ENCODE peak calls at places on chromosomes 12 and 14, in ten cellular contexts. H, Z, I, Y, W, P, Q, D, E and T are unnamed samples. For H3K36me3, the result is how much of the 10 kb centered on the place peaks cover.

GRCh38 chr12:72296389-72296788 is 24.2 kb downstream of the TRHDE start:
- DNase-seq in H (no peak), P (no peak), D (no peak), I (no peak), Y (no peak), Z (no peak), W (peak), E (peak), Q (no peak), T (peak)

GRCh38 chr14:58426819-58427288 is 477 bp downstream of the TIMM9 start:
- DNase-seq in I (peak), W (peak), E (peak), H (peak), Y (peak), D (no peak), P (no peak), Q (peak), Z (peak), T (peak)

GRCh38 chr14:81269100-81269978 is 48.6 kb upstream of the GTF2A1 start:
- DNase-seq in Q (no peak), W (peak), E (peak), D (peak), Y (peak), Z (peak), H (peak), I (peak), P (peak), T (peak)

GRCh38 chr12:8912910-8913309 is 1.4 kb upstream of the PHC1 start:
- DNase-seq in H (peak), Z (no peak), W (no peak), P (no peak), E (no peak), D (peak), I (peak), Q (no peak), Y (no peak), T (no peak)

GRCh38 chr14:68741481-68741799 is 51.4 kb downstream of the ZFP36L1 start:
- DNase-seq in Z (no peak), P (no peak), Y (no peak), H (no peak), D (no peak), Q (no peak), W (no peak), I (no peak), E (no peak), T (no peak)

GRCh38 chr12:17640615-17641014 is 449.4 kb downstream of the RERGL start:
- DNase-seq in Z (no peak), Y (no peak), I (no peak), Q (no peak), D (no peak), W (no peak), P (no peak), E (no peak), H (no peak), T (no peak)

GRCh38 chr12:116295327-116296263 is 18.1 kb upstream of the MED13L start:
- DNase-seq in Z (no peak), P (no peak), W (no peak), I (no peak), E (no peak), Y (no peak), H (peak), D (no peak), Q (no peak), T (no peak)

GRCh38 chr12:7189398-7190267 is at the start of gene PEX5:
- DNase-seq in W (peak), D (peak), Q (peak), E (peak), H (peak), P (peak), Z (peak), I (peak), Y (peak), T (peak)

GRCh38 chr14:36333106-36333505 is 12.7 kb upstream of the MBIP start:
- DNase-seq in H (no peak), D (no peak), E (no peak), W (no peak), Z (no peak), Y (no peak), P (no peak), I (no peak), Q (no peak), T (no peak)

GRCh38 chr12:91630906-91631305 is 448.3 kb upstream of the DCN start:
- DNase-seq in Q (no peak), I (no peak), Z (peak), H (no peak), E (no peak), D (no peak), W (no peak), P (no peak), Y (no peak), T (no peak)

GRCh38 chr12:1662761-1663439 is 28.0 kb upstream of the ADIPOR2 start:
- DNase-seq in P (no peak), I (peak), E (no peak), Q (peak), D (peak), W (peak), Z (peak), Y (peak), H (peak), T (no peak)

GRCh38 chr12:16165506-16165905 is 112.0 kb downstream of the SLC15A5 start:
- DNase-seq in W (peak), Z (peak), H (peak), I (peak), Y (peak), Q (peak), D (no peak), P (no peak), E (peak), T (peak)

GRCh38 chr14:92981726-92982125 is 58.8 kb downstream of the CHGA start:
- DNase-seq in Q (no peak), Z (no peak), D (no peak), W (no peak), Y (no peak), P (no peak), H (no peak), I (no peak), E (no peak), T (no peak)

GRCh38 chr12:25825494-25825893 is 133.0 kb upstream of the RASSF8 start:
- DNase-seq in Q (no peak), Y (no peak), W (no peak), P (no peak), H (no peak), E (no peak), Z (no peak), D (no peak), I (no peak), T (no peak)

GRCh38 chr14:23575086-23575485 is 3.5 kb downstream of the JPH4 start:
- DNase-seq in Z (no peak), Y (no peak), P (no peak), Q (no peak), H (no peak), W (no peak), D (no peak), I (peak), E (no peak), T (no peak)

GRCh38 chr12:48996794-48997718 is 2.1 kb downstream of the DDN start:
- DNase-seq in P (no peak), W (peak), E (peak), I (peak), H (peak), D (peak), Q (peak), Y (peak), Z (peak), T (peak)

GRCh38 chr14:67413806-67414769 is 2.1 kb upstream of the PLEK2 start:
- DNase-seq in Q (no peak), H (no peak), D (no peak), Y (no peak), I (no peak), Z (peak), W (peak), P (no peak), E (peak), T (peak)

GRCh38 chr12:12720637-12721250 is 3.6 kb downstream of the CDKN1B start:
- DNase-seq in Y (no peak), I (no peak), P (no peak), Z (no peak), W (no peak), E (no peak), Q (no peak), H (peak), D (no peak), T (no peak)

GRCh38 chr14:91918159-91918883 is 29.2 kb downstream of the FBLN5 start:
- DNase-seq in Z (peak), H (no peak), D (no peak), I (no peak), Y (no peak), E (no peak), P (no peak), W (peak), Q (no peak), T (no peak)

GRCh38 chr14:88613552-88614010 is 50.7 kb downstream of the ZC3H14 start:
- DNase-seq in E (peak), P (no peak), Z (peak), I (no peak), D (no peak), Y (peak), H (peak), W (peak), Q (no peak), T (peak)

GRCh38 chr12:16880864-16881285 is 274.9 kb upstream of the LMO3 start:
- DNase-seq in D (no peak), P (no peak), Q (no peak), Y (peak), I (peak), W (no peak), Z (no peak), H (peak), E (no peak), T (no peak)

GRCh38 chr14:89349196-89350008 is 67.6 kb downstream of the FOXN3 start:
- DNase-seq in Y (peak), Q (peak), P (no peak), H (peak), D (no peak), I (peak), Z (no peak), E (peak), W (peak), T (no peak)

GRCh38 chr14:38400751-38401150 is 144.9 kb upstream of the CLEC14A start:
- DNase-seq in W (no peak), Z (no peak), D (no peak), Y (no peak), H (no peak), P (no peak), E (no peak), Q (no peak), I (no peak), T (no peak)

GRCh38 chr12:123264642-123265041 is 7.0 kb downstream of the CDK2AP1 start:
- DNase-seq in Z (no peak), Y (no peak), W (no peak), E (no peak), Q (no peak), I (peak), P (no peak), D (no peak), H (no peak), T (no peak)

GRCh38 chr14:61484011-61484410 is 162.6 kb downstream of the PRKCH start:
- DNase-seq in W (no peak), E (no peak), Z (no peak), H (no peak), D (no peak), Q (no peak), P (no peak), I (no peak), Y (no peak), T (no peak)

GRCh38 chr12:14993537-14994266 is 20.9 kb downstream of the PDE6H start:
- DNase-seq in H (no peak), E (peak), Y (no peak), Z (peak), W (peak), Q (no peak), P (no peak), I (no peak), D (no peak), T (peak)

GRCh38 chr12:84091642-84092041 is 821.0 kb downstream of the SLC6A15 start:
- DNase-seq in H (no peak), I (no peak), P (no peak), Y (no peak), Q (no peak), E (no peak), Z (no peak), W (no peak), D (no peak), T (no peak)

GRCh38 chr14:75689012-75689411 is 28.0 kb downstream of the TTLL5 start:
- DNase-seq in I (no peak), Y (no peak), D (no peak), H (no peak), E (peak), Q (peak), W (peak), Z (peak), P (no peak), T (peak)

GRCh38 chr12:47943492-47944359 is 19.7 kb upstream of the TMEM106C start:
- DNase-seq in P (no peak), H (peak), Y (peak), E (no peak), Z (peak), I (peak), D (no peak), Q (no peak), W (no peak), T (no peak)

GRCh38 chr12:52354197-52354596 is 13.1 kb downstream of the KRT85 start:
- DNase-seq in Q (peak), P (no peak), Y (peak), E (no peak), I (no peak), Z (no peak), H (peak), W (no peak), D (no peak), T (no peak)

GRCh38 chr14:104400355-104400754 is 179.2 kb upstream of the C14orf180 start:
- DNase-seq in W (no peak), E (no peak), I (no peak), D (no peak), H (no peak), Z (no peak), P (no peak), Y (no peak), Q (no peak), T (no peak)

GRCh38 chr12:45969084-45969483 is 21.3 kb downstream of the SCAF11 start:
- DNase-seq in Q (no peak), P (no peak), Z (no peak), E (peak), I (no peak), W (peak), H (no peak), D (no peak), Y (no peak), T (no peak)

GRCh38 chr14:24332094-24332983 is 2.5 kb downstream of the ADCY4 start:
- DNase-seq in H (peak), Q (peak), E (peak), P (peak), I (peak), D (peak), Y (peak), Z (peak), W (peak), T (peak)

GRCh38 chr12:124623344-124623885 is 56.0 kb upstream of the NCOR2 start:
- DNase-seq in Q (no peak), Y (no peak), D (no peak), Z (peak), P (no peak), I (no peak), W (no peak), H (no peak), E (no peak), T (no peak)
- H3K4me3 ChIP-seq in Q (no peak), Y (no peak), D (no peak), Z (no peak), P (no peak), I (no peak), W (no peak), H (no peak), E (no peak), T (no peak)

DNA sequence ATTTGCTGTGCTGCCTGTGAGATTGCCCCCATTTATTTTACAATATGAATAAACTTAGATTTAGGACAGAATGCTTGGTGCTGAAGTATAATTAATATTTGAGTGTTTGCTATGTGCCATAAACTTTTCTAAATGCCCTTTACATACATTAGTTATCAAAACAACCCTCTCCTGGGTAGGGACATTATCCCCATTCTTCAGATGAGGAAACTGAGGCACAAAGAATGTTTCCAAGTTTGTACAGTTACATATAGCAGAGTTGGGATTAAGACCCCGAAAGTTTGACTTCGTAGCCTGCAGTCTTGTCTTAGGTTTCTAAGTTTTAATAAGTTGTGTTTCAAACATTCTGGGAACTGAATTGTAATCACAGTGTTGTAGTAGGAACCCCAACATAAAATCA is 18.4 kb downstream of the KLHDC2 start:
- DNase-seq in E (no peak), I (no peak), Y (no peak), P (no peak), D (no peak), Q (no peak), W (no peak), H (no peak), Z (no peak), T (no peak)
- H3K36me3 ChIP-seq in E (half or more), I (half or more), Y (under half), P (under half), D (half or more), Q (under half), W (under half), H (under half), Z (half or more), T (half or more)

GRCh38 chr12:105330283-105330937 is at the start of gene C12orf75:
- DNase-seq in Y (peak), I (peak), H (peak), Q (peak), Z (peak), E (peak), W (peak), P (no peak), D (peak), T (peak)
- H3K27ac ChIP-seq in Y (peak), I (peak), H (no peak), Q (peak), Z (no peak), E (peak), W (peak), P (peak), D (peak), T (no peak)

DNA sequence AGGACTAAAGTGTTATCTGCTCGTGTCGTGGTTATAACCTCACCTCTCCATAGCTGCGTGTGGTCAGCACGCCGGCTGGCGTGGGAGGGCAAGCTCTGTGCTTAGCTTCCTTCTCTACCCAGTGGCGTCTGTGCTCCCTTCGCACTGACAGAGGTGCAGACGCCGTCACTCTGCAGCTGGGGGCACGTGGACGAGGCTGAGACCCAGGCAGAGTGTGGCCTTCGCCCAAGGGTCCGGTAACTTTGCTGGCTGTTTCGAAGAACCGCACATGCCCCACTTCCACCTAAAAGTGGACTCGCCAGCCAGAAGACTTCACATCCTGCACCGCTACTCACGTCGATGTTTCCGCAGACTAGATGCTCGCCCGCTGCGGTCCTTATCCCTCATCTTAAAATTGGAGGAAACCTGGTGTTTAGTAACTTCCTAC is 35.9 kb upstream of the DYNC1H1 start:
- DNase-seq in E (no peak), W (no peak), H (no peak), I (peak), Q (no peak), D (no peak), Y (no peak), Z (no peak), P (no peak), T (no peak)
- H3K4me3 ChIP-seq in E (no peak), W (no peak), H (no peak), I (no peak), Q (peak), D (no peak), Y (no peak), Z (no peak), P (no peak), T (no peak)

GRCh38 chr14:49828640-49829039 is 23.9 kb downstream of the NEMF start:
- DNase-seq in I (no peak), P (no peak), Z (no peak), Y (no peak), H (no peak), D (no peak), W (no peak), Q (no peak), E (no peak), T (no peak)
- H3K36me3 ChIP-seq in I (half or more), P (under half), Z (half or more), Y (under half), H (under half), D (under half), W (under half), Q (under half), E (half or more), T (half or more)

GRCh38 chr12:57101892-57102695 is 9.1 kb downstream of the STAT6 start:
- DNase-seq in H (peak), P (no peak), D (no peak), Q (no peak), Z (no peak), W (no peak), Y (peak), I (peak), E (no peak), T (no peak)
- H3K27ac ChIP-seq in H (peak), P (no peak), D (peak), Q (no peak), Z (no peak), W (peak), Y (peak), I (no peak), E (no peak), T (no peak)